ENCODE peak calls at places on chromosomes 1 and 21, in nine cellular contexts. One of them, this sample, is unnamed. For H3K4me1, the result is how much of the 10 kb centered on the place peaks cover.

GRCh38 chr1:46400398-46400797 is 6.3 kb downstream of the FAAH start:
- DNase-seq in A549: no peak
- DNase-seq in Panc1: no peak
- DNase-seq in CD8-positive, alpha-beta T cell: no peak
- DNase-seq in neural progenitor cell: no peak
- DNase-seq in gastrocnemius medialis: no peak
- DNase-seq in prostate gland: no peak
- DNase-seq in body of pancreas: no peak
- DNase-seq in upper lobe of right lung: no peak
- DNase-seq in this sample: no peak

GRCh38 chr1:86436041-86436440 is 12.1 kb downstream of the CLCA2 start:
- DNase-seq in CD8-positive, alpha-beta T cell: no peak
- DNase-seq in neural progenitor cell: no peak
- DNase-seq in gastrocnemius medialis: no peak
- DNase-seq in Panc1: no peak
- DNase-seq in body of pancreas: no peak
- DNase-seq in prostate gland: no peak
- DNase-seq in upper lobe of right lung: no peak
- DNase-seq in A549: no peak
- DNase-seq in this sample: no peak

GRCh38 chr1:202316186-202316585 is 25.6 kb downstream of the UBE2T start:
- DNase-seq in upper lobe of right lung: no peak
- DNase-seq in body of pancreas: no peak
- DNase-seq in Panc1: no peak
- DNase-seq in gastrocnemius medialis: no peak
- DNase-seq in prostate gland: no peak
- DNase-seq in CD8-positive, alpha-beta T cell: no peak
- DNase-seq in neural progenitor cell: no peak
- DNase-seq in A549: no peak
- DNase-seq in this sample: no peak

GRCh38 chr1:29760165-29760564 is 523.8 kb downstream of the PTPRU start:
- DNase-seq in upper lobe of right lung: no peak
- DNase-seq in Panc1: no peak
- DNase-seq in prostate gland: no peak
- DNase-seq in A549: no peak
- DNase-seq in neural progenitor cell: no peak
- DNase-seq in CD8-positive, alpha-beta T cell: no peak
- DNase-seq in gastrocnemius medialis: no peak
- DNase-seq in body of pancreas: no peak
- DNase-seq in this sample: no peak

GRCh38 chr21:17159697-17160096 is 353.1 kb upstream of the CXADR start:
- DNase-seq in neural progenitor cell: no peak
- DNase-seq in gastrocnemius medialis: no peak
- DNase-seq in CD8-positive, alpha-beta T cell: no peak
- DNase-seq in upper lobe of right lung: no peak
- DNase-seq in A549: no peak
- DNase-seq in prostate gland: no peak
- DNase-seq in Panc1: no peak
- DNase-seq in body of pancreas: no peak
- DNase-seq in this sample: no peak

GRCh38 chr1:48674641-48675040 is 102.0 kb downstream of the BEND5 start:
- DNase-seq in body of pancreas: no peak
- DNase-seq in neural progenitor cell: no peak
- DNase-seq in A549: no peak
- DNase-seq in CD8-positive, alpha-beta T cell: no peak
- DNase-seq in upper lobe of right lung: no peak
- DNase-seq in Panc1: no peak
- DNase-seq in prostate gland: no peak
- DNase-seq in gastrocnemius medialis: no peak
- DNase-seq in this sample: no peak

GRCh38 chr1:111755321-111756123 is at the start of gene DDX20:
- DNase-seq in neural progenitor cell: peak
- DNase-seq in gastrocnemius medialis: peak
- DNase-seq in body of pancreas: peak
- DNase-seq in prostate gland: peak
- DNase-seq in Panc1: peak
- DNase-seq in upper lobe of right lung: peak
- DNase-seq in A549: peak
- DNase-seq in CD8-positive, alpha-beta T cell: peak
- DNase-seq in this sample: peak

GRCh38 chr1:230515451-230516145 is 89.5 kb upstream of the PGBD5 start:
- DNase-seq in A549: no peak
- DNase-seq in neural progenitor cell: peak
- DNase-seq in gastrocnemius medialis: no peak
- DNase-seq in Panc1: no peak
- DNase-seq in body of pancreas: peak
- DNase-seq in CD8-positive, alpha-beta T cell: no peak
- DNase-seq in prostate gland: no peak
- DNase-seq in upper lobe of right lung: no peak
- DNase-seq in this sample: no peak

GRCh38 chr1:235999259-235999925 is 65.5 kb downstream of the NID1 start:
- DNase-seq in gastrocnemius medialis: no peak
- DNase-seq in Panc1: peak
- DNase-seq in prostate gland: no peak
- DNase-seq in neural progenitor cell: no peak
- DNase-seq in A549: peak
- DNase-seq in CD8-positive, alpha-beta T cell: peak
- DNase-seq in upper lobe of right lung: no peak
- DNase-seq in body of pancreas: no peak
- DNase-seq in this sample: no peak

GRCh38 chr1:212491454-212491853 is 58.7 kb downstream of the NENF start:
- DNase-seq in A549: no peak
- DNase-seq in upper lobe of right lung: no peak
- DNase-seq in CD8-positive, alpha-beta T cell: no peak
- DNase-seq in Panc1: no peak
- DNase-seq in prostate gland: no peak
- DNase-seq in gastrocnemius medialis: peak
- DNase-seq in body of pancreas: peak
- DNase-seq in neural progenitor cell: no peak
- DNase-seq in this sample: no peak

GRCh38 chr1:192998536-192998935 is 60.6 kb downstream of the UCHL5 start:
- DNase-seq in Panc1: no peak
- DNase-seq in upper lobe of right lung: no peak
- DNase-seq in CD8-positive, alpha-beta T cell: no peak
- DNase-seq in body of pancreas: no peak
- DNase-seq in gastrocnemius medialis: no peak
- DNase-seq in neural progenitor cell: no peak
- DNase-seq in prostate gland: no peak
- DNase-seq in A549: peak
- DNase-seq in this sample: no peak

GRCh38 chr1:202837746-202838145 is 27.0 kb downstream of the PCAT6 start:
- DNase-seq in gastrocnemius medialis: no peak
- DNase-seq in A549: no peak
- DNase-seq in prostate gland: no peak
- DNase-seq in neural progenitor cell: no peak
- DNase-seq in upper lobe of right lung: no peak
- DNase-seq in CD8-positive, alpha-beta T cell: no peak
- DNase-seq in Panc1: no peak
- DNase-seq in body of pancreas: no peak
- DNase-seq in this sample: no peak

GRCh38 chr1:208179303-208179702 is 64.9 kb downstream of the PLXNA2 start:
- DNase-seq in neural progenitor cell: no peak
- DNase-seq in body of pancreas: no peak
- DNase-seq in A549: peak
- DNase-seq in Panc1: no peak
- DNase-seq in prostate gland: no peak
- DNase-seq in gastrocnemius medialis: no peak
- DNase-seq in upper lobe of right lung: no peak
- DNase-seq in CD8-positive, alpha-beta T cell: no peak
- DNase-seq in this sample: no peak

GRCh38 chr1:109631513-109632260 is 12.1 kb downstream of the AMPD2 start:
- DNase-seq in body of pancreas: no peak
- DNase-seq in A549: no peak
- DNase-seq in prostate gland: peak
- DNase-seq in Panc1: no peak
- DNase-seq in neural progenitor cell: no peak
- DNase-seq in upper lobe of right lung: no peak
- DNase-seq in gastrocnemius medialis: no peak
- DNase-seq in CD8-positive, alpha-beta T cell: no peak
- DNase-seq in this sample: no peak

GRCh38 chr1:81155131-81155530 is 645.6 kb upstream of the ADGRL2 start:
- DNase-seq in A549: no peak
- DNase-seq in upper lobe of right lung: no peak
- DNase-seq in gastrocnemius medialis: no peak
- DNase-seq in body of pancreas: no peak
- DNase-seq in CD8-positive, alpha-beta T cell: no peak
- DNase-seq in neural progenitor cell: no peak
- DNase-seq in Panc1: no peak
- DNase-seq in prostate gland: no peak
- DNase-seq in this sample: no peak

GRCh38 chr1:16248007-16248436 is 11.0 kb upstream of the CPLANE2 start:
- DNase-seq in body of pancreas: peak
- DNase-seq in A549: no peak
- DNase-seq in neural progenitor cell: no peak
- DNase-seq in Panc1: no peak
- DNase-seq in CD8-positive, alpha-beta T cell: no peak
- DNase-seq in upper lobe of right lung: peak
- DNase-seq in prostate gland: no peak
- DNase-seq in gastrocnemius medialis: peak
- DNase-seq in this sample: no peak
- H3K4me1 ChIP-seq in body of pancreas: half or more
- H3K4me1 ChIP-seq in A549: under half
- H3K4me1 ChIP-seq in neural progenitor cell: under half
- H3K4me1 ChIP-seq in Panc1: under half
- H3K4me1 ChIP-seq in CD8-positive, alpha-beta T cell: under half
- H3K4me1 ChIP-seq in upper lobe of right lung: under half
- H3K4me1 ChIP-seq in prostate gland: under half
- H3K4me1 ChIP-seq in gastrocnemius medialis: under half
- H3K4me1 ChIP-seq in this sample: under half

DNA sequence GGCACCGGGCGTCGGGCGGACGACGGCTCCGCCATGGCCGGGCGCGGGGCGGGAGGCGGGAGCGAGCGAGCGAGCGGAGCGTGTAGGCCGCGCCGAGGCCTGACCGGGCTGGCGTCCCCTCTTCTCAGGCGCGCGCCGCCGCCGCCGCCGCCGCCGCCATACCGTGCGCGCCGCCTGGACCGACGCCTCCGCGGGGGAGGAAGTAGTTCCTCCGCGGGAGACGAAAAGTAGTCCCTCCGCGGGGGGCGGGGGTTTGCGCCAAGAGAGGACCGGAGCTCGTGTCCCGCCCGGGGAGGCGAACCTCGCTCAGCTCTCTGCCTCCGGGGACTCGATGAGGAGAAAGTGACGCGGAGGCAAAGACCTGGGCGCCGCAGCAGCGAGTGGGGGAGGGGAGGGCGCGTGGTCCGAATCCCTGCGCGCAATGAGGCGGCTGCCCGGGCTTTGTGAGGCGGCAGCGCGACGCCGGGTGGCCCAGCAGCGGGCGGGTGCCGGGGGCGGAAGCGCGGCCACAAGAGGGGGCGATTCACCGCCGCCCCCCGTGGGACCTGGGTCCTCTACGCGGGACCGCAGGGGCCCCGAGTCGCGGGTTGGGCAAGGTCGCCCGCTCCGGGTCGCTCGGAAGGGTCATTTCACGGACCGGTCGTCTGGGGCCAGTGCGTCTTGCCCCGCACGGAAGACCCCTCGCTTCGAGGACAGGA is at the start of gene BRWD1:
- DNase-seq in neural progenitor cell: peak
- DNase-seq in CD8-positive, alpha-beta T cell: peak
- DNase-seq in Panc1: peak
- DNase-seq in A549: peak
- DNase-seq in body of pancreas: peak
- DNase-seq in prostate gland: peak
- DNase-seq in upper lobe of right lung: peak
- DNase-seq in gastrocnemius medialis: peak
- DNase-seq in this sample: peak
- TF ChIP-seq CTCF in neural progenitor cell: peak
- TF ChIP-seq CTCF in CD8-positive, alpha-beta T cell: no peak
- TF ChIP-seq CTCF in Panc1: no peak
- TF ChIP-seq CTCF in A549: peak
- TF ChIP-seq CTCF in body of pancreas: no peak
- TF ChIP-seq CTCF in prostate gland: peak
- TF ChIP-seq CTCF in upper lobe of right lung: peak
- TF ChIP-seq CTCF in gastrocnemius medialis: no peak
- TF ChIP-seq CTCF in this sample: peak

GRCh38 chr21:41168391-41169257 is 664 bp downstream of the BACE2 start:
- DNase-seq in A549: peak
- DNase-seq in body of pancreas: peak
- DNase-seq in gastrocnemius medialis: peak
- DNase-seq in upper lobe of right lung: peak
- DNase-seq in Panc1: no peak
- DNase-seq in CD8-positive, alpha-beta T cell: peak
- DNase-seq in neural progenitor cell: peak
- DNase-seq in prostate gland: peak
- DNase-seq in this sample: peak
- H3K4me3 ChIP-seq in A549: peak
- H3K4me3 ChIP-seq in body of pancreas: peak
- H3K4me3 ChIP-seq in gastrocnemius medialis: peak
- H3K4me3 ChIP-seq in upper lobe of right lung: peak
- H3K4me3 ChIP-seq in Panc1: peak
- H3K4me3 ChIP-seq in CD8-positive, alpha-beta T cell: no peak
- H3K4me3 ChIP-seq in neural progenitor cell: peak
- H3K4me3 ChIP-seq in prostate gland: peak
- H3K4me3 ChIP-seq in this sample: peak

GRCh38 chr1:198641966-198642656 is 3.3 kb downstream of the PTPRC start:
- DNase-seq in CD8-positive, alpha-beta T cell: no peak
- DNase-seq in A549: no peak
- DNase-seq in body of pancreas: no peak
- DNase-seq in Panc1: no peak
- DNase-seq in neural progenitor cell: no peak
- DNase-seq in gastrocnemius medialis: no peak
- DNase-seq in prostate gland: no peak
- DNase-seq in upper lobe of right lung: no peak
- DNase-seq in this sample: no peak

GRCh38 chr1:198641506-198641905 is 2.7 kb downstream of the PTPRC start:
- DNase-seq in body of pancreas: no peak
- DNase-seq in prostate gland: no peak
- DNase-seq in A549: no peak
- DNase-seq in CD8-positive, alpha-beta T cell: no peak
- DNase-seq in Panc1: no peak
- DNase-seq in gastrocnemius medialis: no peak
- DNase-seq in neural progenitor cell: no peak
- DNase-seq in upper lobe of right lung: no peak
- DNase-seq in this sample: no peak

GRCh38 chr1:198643001-198643400 is 4.2 kb downstream of the PTPRC start:
- DNase-seq in prostate gland: no peak
- DNase-seq in neural progenitor cell: no peak
- DNase-seq in Panc1: no peak
- DNase-seq in gastrocnemius medialis: no peak
- DNase-seq in CD8-positive, alpha-beta T cell: no peak
- DNase-seq in upper lobe of right lung: no peak
- DNase-seq in A549: no peak
- DNase-seq in body of pancreas: no peak
- DNase-seq in this sample: no peak

GRCh38 chr1:198647055-198647454 is 8.2 kb downstream of the PTPRC start:
- DNase-seq in prostate gland: no peak
- DNase-seq in CD8-positive, alpha-beta T cell: no peak
- DNase-seq in upper lobe of right lung: no peak
- DNase-seq in body of pancreas: no peak
- DNase-seq in gastrocnemius medialis: no peak
- DNase-seq in Panc1: no peak
- DNase-seq in neural progenitor cell: no peak
- DNase-seq in A549: no peak
- DNase-seq in this sample: no peak

DNA sequence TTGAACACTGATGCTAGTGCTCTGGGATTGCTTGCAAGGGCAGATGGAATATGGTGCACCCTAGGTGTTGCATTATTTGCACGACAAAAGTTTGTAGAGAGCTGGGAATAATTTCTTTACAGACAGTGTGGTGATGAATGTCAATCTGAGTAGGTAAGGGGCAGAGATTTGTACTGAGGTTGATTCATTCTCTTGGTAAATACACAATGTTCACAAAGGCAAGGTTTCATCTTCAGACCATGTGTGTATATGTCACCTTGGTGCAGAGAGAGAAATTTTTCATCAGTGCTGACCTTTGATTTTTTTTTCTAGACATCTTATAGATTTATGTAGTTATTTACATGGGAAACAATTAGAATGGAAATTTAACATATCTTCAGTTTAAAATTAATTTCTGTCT is 5.0 kb downstream of the PTPRC start:
- DNase-seq in A549: no peak
- DNase-seq in neural progenitor cell: no peak
- DNase-seq in body of pancreas: no peak
- DNase-seq in CD8-positive, alpha-beta T cell: no peak
- DNase-seq in prostate gland: no peak
- DNase-seq in Panc1: no peak
- DNase-seq in upper lobe of right lung: no peak
- DNase-seq in gastrocnemius medialis: no peak
- DNase-seq in this sample: no peak
- H3K4me1 ChIP-seq in A549: under half
- H3K4me1 ChIP-seq in neural progenitor cell: under half
- H3K4me1 ChIP-seq in body of pancreas: under half
- H3K4me1 ChIP-seq in CD8-positive, alpha-beta T cell: under half
- H3K4me1 ChIP-seq in prostate gland: under half
- H3K4me1 ChIP-seq in Panc1: under half
- H3K4me1 ChIP-seq in upper lobe of right lung: under half
- H3K4me1 ChIP-seq in gastrocnemius medialis: under half
- H3K4me1 ChIP-seq in this sample: under half